ENCODE peak calls at places on chromosomes 11 and 22, in five cellular contexts. G, Z, Q, W and P are unnamed samples.

GRCh38 chr11:97349201-97349600 is 959.4 kb downstream of the JRKL start:
- DNase-seq in G (no peak), W (no peak), Z (no peak), Q (no peak), P (no peak)

GRCh38 chr11:35750981-35751663 is 88.5 kb downstream of the TRIM44 start:
- DNase-seq in Q (no peak), Z (no peak), W (no peak), G (no peak), P (no peak)

GRCh38 chr11:131763193-131763890 is 392.9 kb downstream of the NTM start:
- DNase-seq in Q (no peak), G (no peak), Z (no peak), W (no peak), P (no peak)

GRCh38 chr11:113874920-113875413 is 405 bp downstream of the USP28 start:
- DNase-seq in G (no peak), W (no peak), Z (no peak), Q (no peak), P (peak; percentile 14)

GRCh38 chr11:125950178-125950490 is 4.3 kb downstream of the VSIG10L2 start:
- DNase-seq in Q (no peak), Z (no peak), G (no peak), W (no peak), P (no peak)

GRCh38 chr22:42697542-42698013 is 23.1 kb downstream of the A4GALT start:
- DNase-seq in W (no peak), Z (no peak), Q (peak; percentile 58), G (peak; percentile 79), P (peak; percentile 90)

GRCh38 chr11:8317164-8317563 is 53.5 kb upstream of the LMO1 start:
- DNase-seq in G (no peak), W (no peak), Z (no peak), Q (no peak), P (no peak)

GRCh38 chr11:68043349-68044144 is 4.7 kb downstream of the TCIRG1 start:
- DNase-seq in W (no peak), Q (no peak), G (peak; percentile 53), Z (no peak), P (no peak)

GRCh38 chr22:46297151-46297819 is 615 bp downstream of the GTSE1 start:
- DNase-seq in W (no peak), G (no peak), Q (no peak), Z (no peak), P (no peak)

GRCh38 chr22:44342347-44342956 is 29.7 kb upstream of the SHISAL1 start:
- DNase-seq in W (no peak), G (no peak), Q (no peak), Z (no peak), P (no peak)

GRCh38 chr11:17730608-17731462 is 3.7 kb upstream of the KCNC1 start:
- DNase-seq in W (peak; percentile 47), G (peak; percentile 79), Q (peak; percentile 92), Z (peak; percentile 94), P (peak; percentile 90)

GRCh38 chr22:19914201-19914943 is 27.2 kb upstream of the COMT start:
- DNase-seq in Z (no peak), G (no peak), Q (no peak), W (no peak), P (no peak)

GRCh38 chr11:120134106-120134930 is 3.6 kb downstream of the TRIM29 start:
- DNase-seq in G (no peak), Z (no peak), Q (peak; percentile 2), W (peak; percentile 8), P (no peak)

GRCh38 chr22:34998921-34999320 is 67.0 kb upstream of the ISX start:
- DNase-seq in G (no peak), Z (no peak), Q (no peak), W (no peak), P (no peak)

GRCh38 chr11:19316434-19316833 is 75.7 kb upstream of the E2F8 start:
- DNase-seq in G (no peak), Z (no peak), W (peak; percentile 37), Q (no peak), P (no peak)

GRCh38 chr22:25161017-25161915 is 38.4 kb upstream of the CRYBB3 start:
- DNase-seq in G (no peak), Q (no peak), W (no peak), Z (no peak), P (no peak)

GRCh38 chr11:7480132-7480531 is 5.2 kb upstream of the OLFML1 start:
- DNase-seq in G (no peak), Q (no peak), Z (no peak), W (no peak), P (no peak)

GRCh38 chr11:1454576-1454975 is 32.0 kb downstream of the MOB2 start:
- DNase-seq in Z (no peak), Q (no peak), W (no peak), G (no peak), P (no peak)

GRCh38 chr22:31530816-31531180 is 34.5 kb downstream of the SFI1 start:
- DNase-seq in Z (no peak), G (no peak), W (no peak), Q (no peak), P (no peak)

GRCh38 chr11:19232910-19233503 is 7.7 kb downstream of the E2F8 start:
- DNase-seq in G (peak; percentile 37), Q (no peak), Z (no peak), W (no peak), P (peak; percentile 32)

GRCh38 chr11:898160-898517 is 12.5 kb downstream of the CHID1 start:
- DNase-seq in W (no peak), Z (no peak), Q (no peak), G (peak; percentile 57), P (no peak)

GRCh38 chr22:25930710-25931353 is 188.8 kb downstream of the MYO18B start:
- DNase-seq in G (no peak), Z (no peak), W (no peak), Q (no peak), P (no peak)

GRCh38 chr11:108498816-108499408 is 728 bp upstream of the POGLUT3 start:
- DNase-seq in G (no peak), Q (peak; percentile 20), W (no peak), Z (no peak), P (peak; percentile 13)

GRCh38 chr11:369336-370018 is at the start of gene B4GALNT4:
- DNase-seq in W (no peak), G (no peak), Q (no peak), Z (peak; percentile 20), P (no peak)

GRCh38 chr11:61787928-61788491 is 4.4 kb downstream of the TMEM258 start:
- DNase-seq in W (no peak), G (peak; percentile 84), Q (peak; percentile 61), Z (no peak), P (no peak)

GRCh38 chr11:12380565-12381325 is 3.4 kb downstream of the PARVA start:
- DNase-seq in Q (no peak), Z (no peak), G (no peak), W (no peak), P (no peak)

GRCh38 chr11:12381875-12382274 is 4.5 kb downstream of the PARVA start:
- DNase-seq in Q (no peak), Z (no peak), G (no peak), W (no peak), P (no peak)

GRCh38 chr11:12376259-12376971 is 956 bp upstream of the PARVA start:
- DNase-seq in Q (peak; percentile 87), G (no peak), Z (no peak), W (no peak), P (peak; percentile 49)

GRCh38 chr11:12377824-12378593 is 638 bp downstream of the PARVA start:
- DNase-seq in Z (peak; percentile 82), W (peak; percentile 47), G (peak; percentile 88), Q (peak; percentile 85), P (peak; percentile 43)

DNA sequence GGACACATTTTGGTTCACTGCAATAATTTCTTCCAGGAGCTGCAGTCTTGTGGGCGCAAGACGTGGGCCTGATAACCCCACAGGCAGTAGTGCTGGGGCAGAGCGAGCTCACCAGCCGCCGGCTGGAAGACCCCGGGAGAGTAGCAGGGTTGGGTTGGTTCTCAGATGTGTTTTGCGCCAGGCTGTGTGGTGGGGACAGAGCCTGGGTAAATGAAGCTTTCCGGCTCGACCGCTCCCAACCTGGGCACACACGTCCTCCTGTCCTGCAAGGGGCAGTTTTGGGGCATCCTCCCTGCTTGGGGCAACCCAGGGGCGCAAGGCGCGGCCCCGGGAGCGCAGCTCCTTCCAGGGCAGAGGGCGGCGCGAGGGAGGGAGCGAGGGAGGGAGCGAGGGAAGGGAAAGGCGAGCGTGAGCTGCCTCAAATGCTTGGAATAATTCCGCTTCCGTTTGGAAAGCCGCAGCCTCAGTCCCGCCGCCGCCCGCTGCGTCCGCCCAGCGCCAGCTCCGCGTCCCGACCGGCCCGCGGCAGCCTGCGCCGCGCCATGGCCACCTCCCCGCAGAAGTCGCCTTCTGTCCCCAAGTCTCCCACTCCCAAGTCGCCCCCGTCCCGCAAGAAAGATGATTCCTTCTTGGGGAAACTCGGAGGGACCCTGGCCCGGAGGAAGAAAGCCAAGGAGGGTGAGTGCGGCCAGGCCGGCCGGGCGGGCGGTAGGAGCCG is at the start of gene PARVA:
- DNase-seq in Z (peak; percentile 69), Q (peak; percentile 74), W (peak; percentile 26), G (peak; percentile 78), P (peak; percentile 34)
- TF ChIP-seq POLR2A in Z (no peak), Q (peak; percentile 80), W (no peak), G (peak; percentile 60), P (no peak)

DNA sequence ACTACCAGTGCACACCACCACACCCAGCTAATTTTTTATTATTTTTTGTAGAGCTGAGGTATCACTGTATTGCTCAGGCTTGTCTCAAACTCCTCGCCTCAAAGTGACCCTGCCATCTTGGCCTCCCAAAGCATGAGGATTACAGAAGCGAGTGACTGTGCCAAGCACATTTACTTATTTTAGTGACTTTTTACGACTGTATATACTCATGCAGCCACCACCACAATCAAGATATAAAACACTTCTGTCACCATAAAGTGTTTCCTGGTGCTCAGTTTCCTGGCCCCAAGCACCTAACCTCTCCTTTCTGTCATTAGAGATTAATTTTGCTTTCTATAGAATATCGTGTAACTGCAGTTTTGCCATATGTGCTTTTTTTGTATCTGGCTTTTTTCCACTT is 25.9 kb downstream of the ELP4 start:
- DNase-seq in Z (no peak), G (no peak), W (no peak), Q (no peak), P (no peak)
- TF ChIP-seq POLR2A in Z (no peak), G (no peak), W (no peak), Q (no peak), P (no peak)

GRCh38 chr22:41204992-41205900 is at the start of gene L3MBTL2:
- DNase-seq in W (peak; percentile 95), G (peak; percentile 92), Q (peak; percentile 95), Z (peak; percentile 99), P (peak; percentile 97)
- TF ChIP-seq POLR2A in W (no peak), G (peak; percentile 71), Q (peak; percentile 68), Z (peak; percentile 33), P (peak; percentile 43)

GRCh38 chr11:65498042-65498726 is 661 bp upstream of the MALAT1 start:
- DNase-seq in G (peak; percentile 82), Q (peak; percentile 67), W (no peak), Z (peak; percentile 66), P (peak; percentile 58)
- TF ChIP-seq POLR2A in G (peak; percentile 40), Q (no peak), W (no peak), Z (no peak), P (no peak)

GRCh38 chr11:75598264-75598663 is 36.2 kb downstream of the SERPINH1 start:
- DNase-seq in Z (no peak), Q (no peak), G (no peak), W (no peak), P (no peak)

GRCh38 chr11:75598900-75599299 is 36.8 kb downstream of the SERPINH1 start:
- DNase-seq in Q (no peak), Z (no peak), G (no peak), W (no peak), P (no peak)

GRCh38 chr11:75595511-75595910 is 33.5 kb downstream of the SERPINH1 start:
- DNase-seq in G (no peak), W (no peak), Z (no peak), Q (no peak), P (no peak)

GRCh38 chr11:75596914-75597313 is 34.9 kb downstream of the SERPINH1 start:
- DNase-seq in Q (no peak), G (no peak), Z (no peak), W (no peak), P (no peak)

GRCh38 chr11:75597636-75598035 is 35.6 kb downstream of the SERPINH1 start:
- DNase-seq in Z (no peak), G (peak; percentile 48), W (no peak), Q (no peak), P (no peak)
- TF ChIP-seq POLR2A in Z (no peak), G (no peak), W (no peak), Q (no peak), P (no peak)